ENCODE peak calls at places on chromosomes 3 and 15, in seven cellular contexts. One of them, this sample, is unnamed.

GRCh38 chr3:158768361-158768787 is 33.5 kb upstream of the MFSD1 start:
- DNase-seq in psoas muscle: peak
- DNase-seq in omental fat pad: no peak
- DNase-seq in A549: peak
- DNase-seq in choroid plexus epithelial cell: peak
- DNase-seq in H9: peak
- DNase-seq in endodermal cell: peak
- DNase-seq in this sample: peak

GRCh38 chr3:110456438-110457138 is 615.0 kb upstream of the NECTIN3 start:
- DNase-seq in psoas muscle: no peak
- DNase-seq in omental fat pad: no peak
- DNase-seq in A549: no peak
- DNase-seq in choroid plexus epithelial cell: no peak
- DNase-seq in H9: peak
- DNase-seq in endodermal cell: peak
- DNase-seq in this sample: no peak

GRCh38 chr3:179179256-179179655 is 31.1 kb downstream of the PIK3CA start:
- DNase-seq in psoas muscle: no peak
- DNase-seq in omental fat pad: no peak
- DNase-seq in A549: no peak
- DNase-seq in choroid plexus epithelial cell: no peak
- DNase-seq in H9: no peak
- DNase-seq in endodermal cell: no peak
- DNase-seq in this sample: no peak

GRCh38 chr15:83305696-83306291 is 21.3 kb upstream of the BNC1 start:
- DNase-seq in psoas muscle: no peak
- DNase-seq in omental fat pad: no peak
- DNase-seq in A549: no peak
- DNase-seq in choroid plexus epithelial cell: peak
- DNase-seq in H9: peak
- DNase-seq in endodermal cell: peak
- DNase-seq in this sample: peak

GRCh38 chr3:8712045-8712870 is 21.3 kb upstream of the CAV3 start:
- DNase-seq in psoas muscle: no peak
- DNase-seq in omental fat pad: no peak
- DNase-seq in A549: no peak
- DNase-seq in choroid plexus epithelial cell: peak
- DNase-seq in H9: no peak
- DNase-seq in endodermal cell: no peak
- DNase-seq in this sample: peak

GRCh38 chr3:128180446-128180845 is 27.2 kb downstream of the EEFSEC start:
- DNase-seq in psoas muscle: no peak
- DNase-seq in omental fat pad: no peak
- DNase-seq in A549: no peak
- DNase-seq in choroid plexus epithelial cell: peak
- DNase-seq in H9: no peak
- DNase-seq in endodermal cell: no peak
- DNase-seq in this sample: no peak

GRCh38 chr3:13607821-13608620 is 59.1 kb downstream of the FBLN2 start:
- DNase-seq in psoas muscle: no peak
- DNase-seq in omental fat pad: no peak
- DNase-seq in A549: no peak
- DNase-seq in choroid plexus epithelial cell: no peak
- DNase-seq in H9: no peak
- DNase-seq in endodermal cell: no peak
- DNase-seq in this sample: no peak

GRCh38 chr3:10322355-10322715 is 1.4 kb upstream of the SEC13 start:
- DNase-seq in psoas muscle: no peak
- DNase-seq in omental fat pad: no peak
- DNase-seq in A549: peak
- DNase-seq in choroid plexus epithelial cell: peak
- DNase-seq in H9: peak
- DNase-seq in endodermal cell: no peak
- DNase-seq in this sample: peak

GRCh38 chr3:99941211-99941610 is 123.5 kb downstream of the CMSS1 start:
- DNase-seq in psoas muscle: no peak
- DNase-seq in omental fat pad: no peak
- DNase-seq in A549: no peak
- DNase-seq in choroid plexus epithelial cell: no peak
- DNase-seq in H9: no peak
- DNase-seq in endodermal cell: no peak
- DNase-seq in this sample: no peak
- TF ChIP-seq CTCF in psoas muscle: no peak
- TF ChIP-seq CTCF in omental fat pad: no peak
- TF ChIP-seq CTCF in A549: no peak
- TF ChIP-seq CTCF in choroid plexus epithelial cell: no peak
- TF ChIP-seq CTCF in H9: no peak
- TF ChIP-seq CTCF in endodermal cell: no peak
- TF ChIP-seq CTCF in this sample: no peak

GRCh38 chr3:197487911-197488391 is 67.8 kb downstream of the BDH1 start:
- DNase-seq in psoas muscle: peak
- DNase-seq in omental fat pad: no peak
- DNase-seq in A549: peak
- DNase-seq in choroid plexus epithelial cell: peak
- DNase-seq in H9: no peak
- DNase-seq in endodermal cell: no peak
- DNase-seq in this sample: peak

GRCh38 chr3:197490659-197491058 is 65.1 kb downstream of the BDH1 start:
- DNase-seq in psoas muscle: no peak
- DNase-seq in omental fat pad: no peak
- DNase-seq in A549: no peak
- DNase-seq in choroid plexus epithelial cell: no peak
- DNase-seq in H9: no peak
- DNase-seq in endodermal cell: no peak
- DNase-seq in this sample: no peak

GRCh38 chr3:197491478-197491877 is 64.3 kb downstream of the BDH1 start:
- DNase-seq in psoas muscle: no peak
- DNase-seq in omental fat pad: no peak
- DNase-seq in A549: no peak
- DNase-seq in choroid plexus epithelial cell: no peak
- DNase-seq in H9: no peak
- DNase-seq in endodermal cell: no peak
- DNase-seq in this sample: no peak

GRCh38 chr3:197491923-197492664 is 63.7 kb downstream of the BDH1 start:
- DNase-seq in psoas muscle: no peak
- DNase-seq in omental fat pad: no peak
- DNase-seq in A549: no peak
- DNase-seq in choroid plexus epithelial cell: no peak
- DNase-seq in H9: no peak
- DNase-seq in endodermal cell: no peak
- DNase-seq in this sample: no peak

DNA sequence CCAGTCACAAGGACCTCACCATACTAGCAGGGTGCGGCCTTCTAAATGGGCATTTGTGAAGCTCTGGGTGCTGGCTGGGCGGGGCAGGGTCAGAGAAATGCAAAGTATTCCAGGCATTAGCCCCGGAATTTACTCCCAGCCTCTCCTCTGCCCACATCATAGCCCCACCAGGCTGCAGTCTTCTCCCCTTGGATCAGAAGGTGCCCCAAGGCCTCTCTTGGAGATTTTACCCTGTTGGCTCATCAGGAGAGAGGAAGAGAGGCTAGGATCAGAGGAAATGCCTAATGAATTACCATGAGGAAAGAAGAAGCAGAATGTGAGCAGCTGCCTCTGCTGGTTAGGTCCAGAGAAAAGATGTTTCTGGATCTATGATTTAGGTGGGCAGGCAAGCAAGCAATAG is 65.7 kb downstream of the BDH1 start:
- DNase-seq in psoas muscle: no peak
- DNase-seq in omental fat pad: no peak
- DNase-seq in A549: peak
- DNase-seq in choroid plexus epithelial cell: peak
- DNase-seq in H9: peak
- DNase-seq in endodermal cell: peak
- DNase-seq in this sample: peak
- TF ChIP-seq CTCF in psoas muscle: no peak
- TF ChIP-seq CTCF in omental fat pad: no peak
- TF ChIP-seq CTCF in A549: no peak
- TF ChIP-seq CTCF in choroid plexus epithelial cell: peak
- TF ChIP-seq CTCF in H9: no peak
- TF ChIP-seq CTCF in endodermal cell: no peak
- TF ChIP-seq CTCF in this sample: no peak

GRCh38 chr3:169060037-169060436 is 603.5 kb downstream of the MECOM start:
- DNase-seq in psoas muscle: no peak
- DNase-seq in omental fat pad: no peak
- DNase-seq in A549: no peak
- DNase-seq in choroid plexus epithelial cell: peak
- DNase-seq in H9: no peak
- DNase-seq in endodermal cell: no peak
- DNase-seq in this sample: peak
- TF ChIP-seq CTCF in psoas muscle: no peak
- TF ChIP-seq CTCF in omental fat pad: no peak
- TF ChIP-seq CTCF in A549: no peak
- TF ChIP-seq CTCF in choroid plexus epithelial cell: peak
- TF ChIP-seq CTCF in H9: no peak
- TF ChIP-seq CTCF in endodermal cell: peak
- TF ChIP-seq CTCF in this sample: peak

DNA sequence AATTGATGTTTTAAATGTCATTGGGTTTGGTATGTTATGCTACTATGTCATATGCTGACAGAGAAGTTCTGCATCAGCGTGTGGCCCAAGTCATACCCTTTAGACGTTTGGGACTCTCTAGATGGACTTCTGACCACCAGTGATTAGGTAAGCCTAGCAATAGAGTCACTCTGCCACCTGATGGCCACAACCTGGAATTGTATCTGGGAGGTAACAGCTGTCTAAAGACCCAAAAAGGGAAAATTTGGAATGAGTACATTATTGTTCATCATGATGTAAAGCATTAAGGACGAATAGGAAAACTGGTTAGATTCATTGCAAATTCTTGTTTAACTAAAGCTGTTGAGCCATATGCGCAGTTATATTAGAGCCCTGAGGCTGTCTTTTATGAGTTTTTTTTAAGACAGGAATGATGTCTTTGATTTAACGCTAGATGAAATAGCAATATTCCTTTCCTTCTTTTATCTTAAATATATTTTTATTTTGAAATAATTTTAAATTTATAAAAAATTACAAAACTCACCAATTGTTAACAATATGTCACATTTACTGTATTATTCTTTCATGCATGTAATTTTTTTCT is 63.6 kb downstream of the FAM81A start:
- DNase-seq in psoas muscle: no peak
- DNase-seq in omental fat pad: no peak
- DNase-seq in A549: peak
- DNase-seq in choroid plexus epithelial cell: peak
- DNase-seq in H9: peak
- DNase-seq in endodermal cell: peak
- DNase-seq in this sample: peak
- TF ChIP-seq CTCF in psoas muscle: peak
- TF ChIP-seq CTCF in omental fat pad: no peak
- TF ChIP-seq CTCF in A549: peak
- TF ChIP-seq CTCF in choroid plexus epithelial cell: peak
- TF ChIP-seq CTCF in H9: peak
- TF ChIP-seq CTCF in endodermal cell: peak
- TF ChIP-seq CTCF in this sample: peak